ENCODE peak calls at places on chromosomes 11 and 22, in seven cellular contexts. O is NCI-H1105 treated with DMSO at 0.1 percent for 48 hours, K is heart right ventricle, M is iPS DF 6.9, Q is brain microvascular endothelial cell, I is H4, G is GOT3. T is an unnamed sample.

GRCh38 chr11:42800041-42800440 is 511.8 kb upstream of the API5 start:
- DNase-seq in O (no peak), K (no peak), M (no peak), Q (no peak), I (no peak), G (no peak), T (no peak)

GRCh38 chr22:45318558-45319318 is 9.0 kb downstream of the FAM118A start:
- DNase-seq in O (no peak), K (no peak), M (no peak), Q (no peak), I (peak), G (no peak), T (no peak)

GRCh38 chr22:36589856-36590255 is 60.9 kb upstream of the EIF3D start:
- DNase-seq in O (no peak), K (no peak), M (no peak), Q (no peak), I (no peak), G (no peak), T (no peak)

GRCh38 chr11:105164226-105164625 is 24.7 kb upstream of the CARD18 start:
- DNase-seq in O (no peak), K (no peak), M (no peak), Q (no peak), I (no peak), G (no peak), T (no peak)

GRCh38 chr11:71125150-71125549 is 127.2 kb downstream of the SHANK2 start:
- DNase-seq in O (no peak), K (no peak), M (no peak), Q (no peak), I (no peak), G (no peak), T (no peak)

GRCh38 chr22:38954414-38955043 is 2.9 kb upstream of the APOBEC3A start:
- DNase-seq in O (no peak), K (no peak), M (no peak), Q (no peak), I (no peak), G (no peak), T (no peak)

GRCh38 chr22:44544523-44545433 is 46.7 kb upstream of the RTL6 start:
- DNase-seq in O (no peak), K (no peak), M (no peak), Q (no peak), I (no peak), G (no peak), T (no peak)

GRCh38 chr11:69654001-69654659 is 13.2 kb downstream of the CCND1 start:
- DNase-seq in O (no peak), K (no peak), M (no peak), Q (no peak), I (no peak), G (no peak), T (no peak)

GRCh38 chr22:39592104-39593060 is 21.8 kb downstream of the CACNA1I start:
- DNase-seq in O (no peak), K (no peak), M (no peak), Q (peak), I (peak), G (no peak), T (peak)

GRCh38 chr11:3905080-3905953 is 49.9 kb downstream of the STIM1 start:
- DNase-seq in O (no peak), K (no peak), M (no peak), Q (peak), I (peak), G (no peak), T (no peak)

GRCh38 chr22:38572065-38572464 is 2.1 kb upstream of the DMC1 start:
- DNase-seq in O (peak), K (peak), M (no peak), Q (peak), I (peak), G (no peak), T (peak)

GRCh38 chr11:44567876-44568256 is 2.4 kb downstream of the CD82 start:
- DNase-seq in O (no peak), K (no peak), M (no peak), Q (no peak), I (no peak), G (no peak), T (no peak)

GRCh38 chr22:23274891-23275694 is 94.8 kb downstream of the BCR start:
- DNase-seq in O (no peak), K (no peak), M (no peak), Q (no peak), I (no peak), G (no peak), T (no peak)

GRCh38 chr11:95419915-95420314 is 188.9 kb upstream of the SESN3 start:
- DNase-seq in O (no peak), K (no peak), M (no peak), Q (peak), I (peak), G (no peak), T (peak)

GRCh38 chr22:47963660-47964059 is 1201.2 kb downstream of the TBC1D22A start:
- DNase-seq in O (no peak), K (no peak), M (no peak), Q (no peak), I (no peak), G (no peak), T (no peak)

GRCh38 chr11:123181075-123181474 is 14.0 kb downstream of the CLMP start:
- DNase-seq in O (no peak), K (no peak), M (no peak), Q (no peak), I (no peak), G (no peak), T (no peak)

GRCh38 chr11:63869686-63870085 is 30.8 kb downstream of the MARK2 start:
- DNase-seq in O (no peak), K (no peak), M (no peak), Q (no peak), I (no peak), G (no peak), T (no peak)

GRCh38 chr11:70780246-70780535 is 381.9 kb downstream of the CTTN start:
- DNase-seq in O (no peak), K (no peak), M (no peak), Q (no peak), I (no peak), G (no peak), T (no peak)

GRCh38 chr11:19370100-19370861 is 129.5 kb upstream of the E2F8 start:
- DNase-seq in O (no peak), K (no peak), M (no peak), Q (peak), I (no peak), G (no peak), T (peak)

GRCh38 chr11:27339940-27340339 is 23.1 kb downstream of the CCDC34 start:
- DNase-seq in O (no peak), K (peak), M (no peak), Q (no peak), I (no peak), G (no peak), T (no peak)

GRCh38 chr11:119371778-119372182 is 9.7 kb downstream of the USP2 start:
- DNase-seq in O (peak), K (peak), M (no peak), Q (no peak), I (peak), G (no peak), T (no peak)

GRCh38 chr11:113446938-113447337 is 28.3 kb downstream of the DRD2 start:
- DNase-seq in O (no peak), K (no peak), M (no peak), Q (no peak), I (no peak), G (no peak), T (no peak)

GRCh38 chr22:29154364-29155048 is 51.2 kb upstream of the EMID1 start:
- DNase-seq in O (peak), K (peak), M (peak), Q (peak), I (peak), G (no peak), T (peak)

GRCh38 chr22:40578171-40578570 is 58.3 kb downstream of the MRTFA start:
- DNase-seq in O (no peak), K (no peak), M (no peak), Q (no peak), I (no peak), G (no peak), T (no peak)

GRCh38 chr11:370087-370941 is 1.0 kb downstream of the B4GALNT4 start:
- DNase-seq in O (no peak), K (no peak), M (no peak), Q (no peak), I (no peak), G (no peak), T (no peak)

GRCh38 chr11:100467821-100468508 is 219.1 kb upstream of the ARHGAP42 start:
- DNase-seq in O (no peak), K (no peak), M (no peak), Q (no peak), I (peak), G (no peak), T (no peak)

GRCh38 chr22:46812786-46813185 is 50.3 kb downstream of the TBC1D22A start:
- DNase-seq in O (no peak), K (no peak), M (no peak), Q (no peak), I (no peak), G (no peak), T (no peak)

GRCh38 chr11:131354251-131354701 is 16.1 kb upstream of the NTM start:
- DNase-seq in O (no peak), K (no peak), M (no peak), Q (no peak), I (peak), G (no peak), T (no peak)

GRCh38 chr22:24525416-24526037 is 29.4 kb downstream of the GUCD1 start:
- DNase-seq in O (peak), K (peak), M (no peak), Q (peak), I (peak), G (peak), T (peak)

GRCh38 chr22:33110562-33111163 is 52.5 kb upstream of the SYN3 start:
- DNase-seq in O (no peak), K (no peak), M (no peak), Q (no peak), I (no peak), G (no peak), T (no peak)

GRCh38 chr11:71116435-71117040 is 135.8 kb downstream of the SHANK2 start:
- DNase-seq in O (no peak), K (no peak), M (no peak), Q (no peak), I (no peak), G (no peak), T (no peak)

GRCh38 chr11:58788355-58789023 is 56.0 kb downstream of the GLYATL2 start:
- DNase-seq in O (peak), K (peak), M (peak), Q (peak), I (peak), G (no peak), T (peak)

GRCh38 chr11:33040127-33040861 is 922 bp downstream of the TCP11L1 start:
- DNase-seq in O (peak), K (no peak), M (no peak), Q (no peak), I (no peak), G (no peak), T (no peak)

GRCh38 chr11:34316347-34317037 is 41.3 kb downstream of the ABTB2 start:
- DNase-seq in O (no peak), K (no peak), M (no peak), Q (no peak), I (no peak), G (no peak), T (no peak)

GRCh38 chr11:19714093-19714386 is 1.4 kb downstream of the NAV2 start:
- DNase-seq in O (no peak), K (no peak), M (no peak), Q (peak), I (no peak), G (no peak), T (no peak)

GRCh38 chr11:69075421-69076128 is 26.8 kb downstream of the TPCN2 start:
- DNase-seq in O (no peak), K (peak), M (no peak), Q (peak), I (peak), G (peak), T (peak)

T was measured in astrocyte of the cerebellum.